ENCODE peak calls at places on chromosomes 16 and 17, in six cellular contexts. R is endothelial cell; A is CD8-positive, alpha-beta T cell; I is A549; Y is left lung; F is WTC11. D is an unnamed sample.

GRCh38 chr16:53465606-53466290 is 31.5 kb downstream of the RBL2 start:
- DNase-seq in R (no peak), A (no peak), I (no peak), Y (no peak), F (no peak), D (no peak)

GRCh38 chr16:29720703-29721102 is 25.1 kb downstream of the C16orf54 start:
- DNase-seq in R (no peak), A (no peak), I (no peak), Y (no peak), F (no peak), D (no peak)

GRCh38 chr17:9247401-9247938 is 226.2 kb downstream of the NTN1 start:
- DNase-seq in R (no peak), A (no peak), I (no peak), Y (no peak), F (no peak), D (no peak)

GRCh38 chr17:73304971-73305786 is 6.6 kb downstream of the CDC42EP4 start:
- DNase-seq in R (peak), A (no peak), I (peak), Y (peak), F (peak), D (no peak)

GRCh38 chr16:87330646-87331045 is 13.5 kb upstream of the C16orf95 start:
- DNase-seq in R (no peak), A (no peak), I (no peak), Y (no peak), F (no peak), D (no peak)

GRCh38 chr16:17318200-17318599 is 152.6 kb downstream of the XYLT1 start:
- DNase-seq in R (no peak), A (no peak), I (no peak), Y (peak), F (no peak), D (no peak)

GRCh38 chr17:49327835-49328784 is 33.9 kb downstream of the ZNF652 start:
- DNase-seq in R (no peak), A (no peak), I (no peak), Y (no peak), F (no peak), D (no peak)

GRCh38 chr16:84555418-84556196 is 51.1 kb upstream of the MEAK7 start:
- DNase-seq in R (no peak), A (no peak), I (no peak), Y (no peak), F (no peak), D (no peak)

GRCh38 chr16:79359082-79359481 is 241.5 kb downstream of the MAF start:
- DNase-seq in R (no peak), A (no peak), I (no peak), Y (no peak), F (no peak), D (no peak)

GRCh38 chr17:82528484-82529265 is 9.1 kb downstream of the FOXK2 start:
- DNase-seq in R (no peak), A (no peak), I (peak), Y (no peak), F (no peak), D (no peak)

GRCh38 chr16:31135535-31136286 is at the start of gene PRSS8:
- DNase-seq in R (no peak), A (no peak), I (no peak), Y (peak), F (peak), D (no peak)

GRCh38 chr16:55875273-55875672 is at the start of gene CES5A:
- DNase-seq in R (no peak), A (no peak), I (no peak), Y (no peak), F (no peak), D (no peak)

GRCh38 chr17:37162800-37163199 is 213.0 kb upstream of the C17orf78 start:
- DNase-seq in R (no peak), A (no peak), I (no peak), Y (no peak), F (peak), D (no peak)

GRCh38 chr16:49094471-49094870 is 187.2 kb downstream of the CBLN1 start:
- DNase-seq in R (no peak), A (no peak), I (no peak), Y (no peak), F (no peak), D (no peak)

GRCh38 chr17:40547079-40547784 is 18.0 kb downstream of the CCR7 start:
- DNase-seq in R (no peak), A (peak), I (no peak), Y (no peak), F (peak), D (peak)

GRCh38 chr16:59170065-59170712 is 436.1 kb upstream of the GOT2 start:
- DNase-seq in R (no peak), A (no peak), I (no peak), Y (no peak), F (peak), D (no peak)

GRCh38 chr17:80252871-80253270 is 7.8 kb upstream of the RNF213 start:
- DNase-seq in R (peak), A (peak), I (peak), Y (peak), F (peak), D (peak)

GRCh38 chr16:2339521-2340484 is 725 bp downstream of the ABCA3 start:
- DNase-seq in R (peak), A (peak), I (peak), Y (no peak), F (peak), D (peak)

GRCh38 chr17:59844884-59845594 is 47.7 kb downstream of the TUBD1 start:
- DNase-seq in R (no peak), A (no peak), I (no peak), Y (no peak), F (no peak), D (no peak)

GRCh38 chr17:59783221-59784016 is 76.0 kb downstream of the VMP1 start:
- DNase-seq in R (no peak), A (no peak), I (peak), Y (no peak), F (no peak), D (no peak)

GRCh38 chr16:26818393-26818792 is 248.3 kb upstream of the C16orf82 start:
- DNase-seq in R (no peak), A (no peak), I (no peak), Y (no peak), F (no peak), D (no peak)

GRCh38 chr17:39813631-39814030 is 50.5 kb downstream of the IKZF3 start:
- DNase-seq in R (no peak), A (peak), I (no peak), Y (no peak), F (no peak), D (peak)

GRCh38 chr17:2158011-2158410 is 103.1 kb downstream of the HIC1 start:
- DNase-seq in R (no peak), A (no peak), I (no peak), Y (no peak), F (no peak), D (no peak)

GRCh38 chr16:66007717-66008116 is 358.8 kb upstream of the CDH5 start:
- DNase-seq in R (no peak), A (no peak), I (no peak), Y (no peak), F (no peak), D (no peak)

GRCh38 chr16:53775821-53776431 is 72.0 kb downstream of the FTO start:
- DNase-seq in R (no peak), A (no peak), I (peak), Y (peak), F (no peak), D (no peak)

GRCh38 chr16:53745126-53745525 is 41.2 kb downstream of the FTO start:
- DNase-seq in R (no peak), A (no peak), I (no peak), Y (no peak), F (no peak), D (no peak)

GRCh38 chr17:17090642-17091103 is 48.4 kb downstream of the MPRIP start:
- DNase-seq in R (no peak), A (no peak), I (no peak), Y (peak), F (no peak), D (no peak)

DNA sequence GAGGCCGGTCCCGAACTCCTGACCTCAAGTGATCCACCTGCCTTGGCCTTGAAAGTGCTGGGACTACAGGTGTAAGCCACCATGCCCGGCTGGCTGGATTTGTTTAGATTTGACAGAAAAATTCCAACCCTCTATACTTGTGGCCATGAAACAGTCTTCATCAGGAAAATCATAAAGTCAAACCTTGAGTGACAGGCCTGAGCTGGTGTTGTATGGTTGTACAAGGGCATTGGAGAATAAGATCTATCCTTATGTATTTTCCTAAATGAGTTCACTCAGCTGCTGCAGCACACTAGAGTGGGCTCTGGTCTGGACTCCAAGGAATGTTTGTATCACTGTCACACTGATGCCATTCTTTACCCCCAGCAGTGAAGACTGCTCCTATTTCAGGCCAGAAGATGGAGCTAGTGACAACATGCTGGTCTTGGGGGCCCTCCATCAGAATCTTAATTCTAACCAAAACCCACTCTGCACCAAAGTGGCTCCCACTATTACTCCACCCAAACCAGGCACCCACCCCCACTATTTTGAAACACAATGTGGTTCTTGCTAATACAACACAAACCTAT is 27.4 kb downstream of the SNX11 start:
- DNase-seq in R (no peak), A (no peak), I (no peak), Y (no peak), F (peak), D (no peak)
- TF ChIP-seq CTCF in R (no peak), A (no peak), I (no peak), Y (no peak), F (no peak), D (no peak)

GRCh38 chr16:85736924-85737323 is 14.0 kb downstream of the C16orf74 start:
- DNase-seq in R (no peak), A (no peak), I (no peak), Y (no peak), F (no peak), D (no peak)
- TF ChIP-seq CTCF in R (no peak), A (no peak), I (no peak), Y (no peak), F (no peak), D (no peak)

DNA sequence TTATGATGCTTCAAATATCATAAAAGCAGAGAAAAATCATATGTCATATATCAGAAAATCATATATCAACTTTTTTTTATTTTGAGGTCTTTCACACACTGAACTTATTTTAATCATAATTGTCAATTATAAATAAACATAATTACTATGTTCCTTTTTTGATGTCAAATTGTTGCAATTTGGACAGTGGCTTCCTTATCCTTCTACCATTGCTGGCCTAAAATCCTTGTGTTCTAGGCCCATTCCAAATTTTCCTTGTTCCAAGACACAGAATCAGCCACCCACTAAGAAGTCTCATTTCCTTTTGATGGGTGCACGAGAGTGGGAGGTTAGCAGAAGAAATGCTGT is 28.9 kb downstream of the G6PC1 start:
- DNase-seq in R (no peak), A (no peak), I (no peak), Y (no peak), F (no peak), D (no peak)
- TF ChIP-seq CTCF in R (no peak), A (no peak), I (no peak), Y (peak), F (no peak), D (no peak)

DNA sequence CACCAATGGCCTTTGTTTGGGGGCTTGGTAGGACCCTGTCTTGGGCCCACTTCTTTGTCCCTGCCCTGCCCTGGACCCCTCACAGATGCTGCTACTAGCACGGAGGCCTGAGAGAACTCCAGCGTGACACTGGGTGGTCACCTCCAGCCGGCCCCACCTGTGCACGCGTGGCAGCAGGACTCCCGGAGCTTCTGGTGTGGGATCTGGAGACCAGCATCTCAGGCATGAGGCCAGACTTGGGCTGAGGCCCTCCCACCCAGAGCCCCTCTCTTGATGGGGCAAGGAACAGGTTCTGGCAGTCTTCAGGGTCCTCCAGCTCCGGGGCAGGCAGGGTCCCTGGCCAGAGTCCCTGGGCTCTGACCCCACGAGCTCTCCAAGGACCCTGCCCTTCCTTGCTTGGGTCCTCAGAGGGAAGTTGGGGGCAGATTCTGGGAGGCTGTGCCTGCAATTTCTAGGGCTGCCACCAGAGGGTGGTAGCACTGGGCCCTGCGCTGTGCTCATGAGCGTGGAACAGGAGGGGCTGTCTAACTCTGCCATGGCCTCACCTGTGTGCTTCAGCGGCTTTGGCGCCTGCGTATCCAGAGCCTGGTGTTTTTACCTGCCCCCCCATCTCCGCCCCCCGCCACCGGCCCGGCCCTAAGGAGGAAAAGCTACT is 3.1 kb upstream of the BAIAP3 start:
- DNase-seq in R (no peak), A (no peak), I (no peak), Y (no peak), F (peak), D (no peak)
- TF ChIP-seq CTCF in R (peak), A (no peak), I (peak), Y (peak), F (peak), D (peak)

GRCh38 chr16:88669986-88670385 is 7.1 kb upstream of the MVD start:
- DNase-seq in R (no peak), A (no peak), I (no peak), Y (no peak), F (no peak), D (no peak)

GRCh38 chr16:88665570-88665969 is 2.7 kb upstream of the MVD start:
- DNase-seq in R (no peak), A (no peak), I (no peak), Y (no peak), F (no peak), D (no peak)

GRCh38 chr16:88665148-88665547 is 2.3 kb upstream of the MVD start:
- DNase-seq in R (no peak), A (no peak), I (no peak), Y (no peak), F (no peak), D (no peak)

GRCh38 chr16:88671806-88672205 is 8.9 kb upstream of the MVD start:
- DNase-seq in R (no peak), A (no peak), I (no peak), Y (no peak), F (no peak), D (no peak)

GRCh38 chr16:88667496-88667895 is 4.6 kb upstream of the MVD start:
- DNase-seq in R (peak), A (no peak), I (no peak), Y (no peak), F (no peak), D (no peak)
- TF ChIP-seq CTCF in R (no peak), A (no peak), I (no peak), Y (no peak), F (no peak), D (no peak)